ENCODE peak calls at places on chromosome 20, in five cellular contexts. One of them, this sample, is unnamed. For H3K36me3, the result is how much of the 10 kb centered on the place peaks cover.

GRCh38 chr20:418858-419365 is 10.8 kb downstream of the RBCK1 start:
- DNase-seq in tibial nerve: no peak
- DNase-seq in neuronal stem cell: no peak
- DNase-seq in HCT116: no peak
- DNase-seq in GM23248: no peak
- DNase-seq in this sample: no peak

GRCh38 chr20:3778976-3779375 is 2.3 kb downstream of the SPEF1 start:
- DNase-seq in neuronal stem cell: no peak
- DNase-seq in GM23248: peak
- DNase-seq in tibial nerve: no peak
- DNase-seq in HCT116: no peak
- DNase-seq in this sample: no peak

GRCh38 chr20:38806855-38807655 is 1.6 kb downstream of the PPP1R16B start:
- DNase-seq in HCT116: no peak
- DNase-seq in GM23248: no peak
- DNase-seq in neuronal stem cell: no peak
- DNase-seq in tibial nerve: no peak
- DNase-seq in this sample: no peak

GRCh38 chr20:40502431-40502992 is 186.5 kb downstream of the MAFB start:
- DNase-seq in GM23248: no peak
- DNase-seq in HCT116: no peak
- DNase-seq in neuronal stem cell: peak
- DNase-seq in tibial nerve: no peak
- DNase-seq in this sample: no peak

GRCh38 chr20:4439461-4439860 is 282.2 kb upstream of the PRND start:
- DNase-seq in neuronal stem cell: no peak
- DNase-seq in tibial nerve: no peak
- DNase-seq in HCT116: no peak
- DNase-seq in GM23248: no peak
- DNase-seq in this sample: no peak

GRCh38 chr20:44692932-44693476 is 22.2 kb upstream of the CCN5 start:
- DNase-seq in GM23248: peak
- DNase-seq in HCT116: peak
- DNase-seq in tibial nerve: peak
- DNase-seq in neuronal stem cell: no peak
- DNase-seq in this sample: no peak

GRCh38 chr20:18057994-18058349 is 256 bp upstream of the OVOL2 start:
- DNase-seq in HCT116: no peak
- DNase-seq in tibial nerve: no peak
- DNase-seq in neuronal stem cell: no peak
- DNase-seq in GM23248: no peak
- DNase-seq in this sample: no peak

GRCh38 chr20:45771182-45771759 is 20.4 kb downstream of the WFDC3 start:
- DNase-seq in HCT116: peak
- DNase-seq in tibial nerve: peak
- DNase-seq in neuronal stem cell: peak
- DNase-seq in GM23248: peak
- DNase-seq in this sample: peak

GRCh38 chr20:45229264-45230056 is 8.3 kb downstream of the SEMG2 start:
- DNase-seq in GM23248: peak
- DNase-seq in tibial nerve: no peak
- DNase-seq in neuronal stem cell: no peak
- DNase-seq in HCT116: peak
- DNase-seq in this sample: no peak

GRCh38 chr20:45392733-45393132 is 14.6 kb upstream of the TP53TG5 start:
- DNase-seq in GM23248: no peak
- DNase-seq in HCT116: no peak
- DNase-seq in tibial nerve: no peak
- DNase-seq in neuronal stem cell: no peak
- DNase-seq in this sample: no peak

GRCh38 chr20:25309395-25310267 is 61.7 kb downstream of the PYGB start:
- DNase-seq in neuronal stem cell: no peak
- DNase-seq in HCT116: peak
- DNase-seq in GM23248: peak
- DNase-seq in tibial nerve: peak
- DNase-seq in this sample: no peak

GRCh38 chr20:33732166-33732970 is 572 bp downstream of the ZNF341 start:
- DNase-seq in GM23248: peak
- DNase-seq in neuronal stem cell: no peak
- DNase-seq in HCT116: peak
- DNase-seq in tibial nerve: peak
- DNase-seq in this sample: no peak

GRCh38 chr20:38179846-38180245 is 14.8 kb upstream of the TGM2 start:
- DNase-seq in GM23248: no peak
- DNase-seq in tibial nerve: no peak
- DNase-seq in neuronal stem cell: no peak
- DNase-seq in HCT116: no peak
- DNase-seq in this sample: no peak

GRCh38 chr20:15395457-15395856 is 1058.0 kb upstream of the FLRT3 start:
- DNase-seq in neuronal stem cell: no peak
- DNase-seq in GM23248: no peak
- DNase-seq in HCT116: no peak
- DNase-seq in tibial nerve: no peak
- DNase-seq in this sample: no peak

GRCh38 chr20:40637176-40637575 is 51.9 kb downstream of the MAFB start:
- DNase-seq in neuronal stem cell: no peak
- DNase-seq in GM23248: no peak
- DNase-seq in tibial nerve: peak
- DNase-seq in HCT116: no peak
- DNase-seq in this sample: no peak

GRCh38 chr20:45181639-45182038 is 6.9 kb downstream of the PI3 start:
- DNase-seq in neuronal stem cell: no peak
- DNase-seq in HCT116: no peak
- DNase-seq in tibial nerve: no peak
- DNase-seq in GM23248: peak
- DNase-seq in this sample: no peak

GRCh38 chr20:63697868-63698545 is 1.6 kb downstream of the TNFRSF6B start:
- DNase-seq in neuronal stem cell: no peak
- DNase-seq in tibial nerve: no peak
- DNase-seq in GM23248: no peak
- DNase-seq in HCT116: no peak
- DNase-seq in this sample: no peak

GRCh38 chr20:45347297-45347935 is 808 bp downstream of the SDC4 start:
- DNase-seq in HCT116: no peak
- DNase-seq in GM23248: peak
- DNase-seq in neuronal stem cell: no peak
- DNase-seq in tibial nerve: no peak
- DNase-seq in this sample: no peak

GRCh38 chr20:9503530-9504251 is 10.7 kb upstream of the LAMP5 start:
- DNase-seq in tibial nerve: peak
- DNase-seq in neuronal stem cell: no peak
- DNase-seq in GM23248: peak
- DNase-seq in HCT116: no peak
- DNase-seq in this sample: no peak

GRCh38 chr20:47320990-47321805 is 35.3 kb downstream of the ZMYND8 start:
- DNase-seq in GM23248: no peak
- DNase-seq in neuronal stem cell: no peak
- DNase-seq in HCT116: no peak
- DNase-seq in tibial nerve: no peak
- DNase-seq in this sample: no peak

GRCh38 chr20:10332656-10333421 is 101.2 kb downstream of the MKKS start:
- DNase-seq in GM23248: no peak
- DNase-seq in HCT116: no peak
- DNase-seq in tibial nerve: no peak
- DNase-seq in neuronal stem cell: no peak
- DNase-seq in this sample: no peak

GRCh38 chr20:41361757-41362747 is 4.6 kb downstream of the EMILIN3 start:
- DNase-seq in neuronal stem cell: no peak
- DNase-seq in HCT116: no peak
- DNase-seq in tibial nerve: no peak
- DNase-seq in GM23248: no peak
- DNase-seq in this sample: no peak

GRCh38 chr20:46562373-46563169 is 12.1 kb upstream of the OCSTAMP start:
- DNase-seq in neuronal stem cell: peak
- DNase-seq in HCT116: peak
- DNase-seq in tibial nerve: peak
- DNase-seq in GM23248: peak
- DNase-seq in this sample: peak

GRCh38 chr20:10185741-10186558 is 32.7 kb upstream of the SNAP25 start:
- DNase-seq in neuronal stem cell: no peak
- DNase-seq in tibial nerve: no peak
- DNase-seq in HCT116: no peak
- DNase-seq in GM23248: no peak
- DNase-seq in this sample: no peak

DNA sequence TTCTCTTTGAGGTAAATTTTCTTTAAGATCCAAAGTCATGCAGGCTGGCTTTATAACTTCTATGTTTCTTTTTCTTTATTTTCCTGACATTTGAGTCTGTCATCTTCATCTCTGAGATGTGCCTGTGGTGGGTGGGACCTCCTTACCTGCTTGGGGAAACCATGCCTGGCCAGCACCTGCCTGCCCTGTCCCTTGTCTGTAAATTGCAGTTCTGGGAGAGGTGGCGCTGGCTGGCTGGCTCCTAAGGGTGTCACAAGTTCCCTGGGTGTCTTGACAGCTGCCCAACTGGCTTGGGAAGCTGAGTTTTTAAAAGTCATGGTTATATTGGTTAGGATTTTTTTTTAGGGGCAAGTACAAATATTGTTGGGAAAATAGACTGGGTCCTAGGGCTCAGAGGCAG is 36.3 kb downstream of the SCAND1 start:
- DNase-seq in GM23248: no peak
- DNase-seq in neuronal stem cell: no peak
- DNase-seq in HCT116: no peak
- DNase-seq in tibial nerve: no peak
- DNase-seq in this sample: no peak
- H3K4me3 ChIP-seq in GM23248: no peak
- H3K4me3 ChIP-seq in neuronal stem cell: no peak
- H3K4me3 ChIP-seq in HCT116: no peak
- H3K4me3 ChIP-seq in tibial nerve: no peak
- H3K4me3 ChIP-seq in this sample: no peak

DNA sequence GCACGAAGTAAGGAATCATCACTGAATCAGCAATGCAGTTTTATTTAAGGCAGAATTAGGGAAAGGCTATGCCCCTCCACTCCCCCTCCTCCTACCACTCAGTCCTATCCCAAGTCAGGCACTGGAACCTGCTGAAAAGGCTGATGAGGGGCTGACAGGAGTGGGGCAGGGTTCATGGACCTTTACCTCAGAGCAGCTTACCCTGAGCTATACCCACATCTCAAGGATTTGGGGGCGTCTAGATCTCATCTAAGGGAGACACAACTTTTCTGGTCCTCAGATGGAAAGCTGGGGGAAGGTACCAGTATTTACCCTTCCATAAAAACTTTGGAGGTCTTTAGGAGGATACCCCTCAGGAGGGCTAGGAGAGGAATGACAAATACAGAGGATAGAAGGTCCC is 27.2 kb downstream of the GSS start:
- DNase-seq in neuronal stem cell: no peak
- DNase-seq in HCT116: no peak
- DNase-seq in GM23248: no peak
- DNase-seq in tibial nerve: no peak
- DNase-seq in this sample: no peak
- H3K36me3 ChIP-seq in neuronal stem cell: under half
- H3K36me3 ChIP-seq in HCT116: under half
- H3K36me3 ChIP-seq in GM23248: under half
- H3K36me3 ChIP-seq in tibial nerve: under half
- H3K36me3 ChIP-seq in this sample: under half

DNA sequence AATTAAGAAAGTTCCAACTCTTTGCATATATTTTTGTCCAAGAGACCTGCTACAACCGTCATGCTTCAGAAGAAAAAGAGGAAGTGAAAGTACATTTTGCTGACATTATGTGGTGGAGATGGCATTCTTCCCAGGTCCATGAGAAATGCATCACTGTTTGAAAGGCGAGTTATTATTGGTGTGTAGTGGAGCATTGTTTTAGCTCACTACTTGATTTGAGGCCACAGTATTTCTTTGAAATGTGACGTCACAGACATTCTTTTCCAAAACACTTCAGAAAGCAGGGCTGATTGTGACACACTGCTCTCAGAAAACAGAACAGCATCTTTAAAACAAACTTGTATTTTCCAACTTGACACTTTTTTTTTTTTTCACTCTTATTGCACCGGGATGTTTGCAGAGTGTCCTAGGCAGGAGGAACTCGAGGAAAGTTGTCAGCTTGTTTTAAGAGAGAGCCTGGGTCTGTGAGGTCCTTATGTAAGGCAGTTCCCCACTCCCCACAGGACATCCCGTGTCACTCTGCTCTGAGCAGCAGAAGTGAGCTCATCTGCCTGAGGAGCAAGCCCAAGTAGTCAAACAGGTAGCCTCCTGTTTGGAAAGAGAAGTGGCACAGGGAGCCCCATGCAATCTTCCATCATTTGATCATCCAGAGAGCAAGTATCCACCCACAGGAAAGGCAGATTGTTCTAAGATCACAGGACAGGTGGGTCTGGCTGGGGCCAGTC is 1.1 kb downstream of the SPTLC3 start:
- DNase-seq in GM23248: peak
- DNase-seq in neuronal stem cell: no peak
- DNase-seq in HCT116: no peak
- DNase-seq in tibial nerve: peak
- DNase-seq in this sample: no peak
- H3K27ac ChIP-seq in GM23248: peak
- H3K27ac ChIP-seq in neuronal stem cell: no peak
- H3K27ac ChIP-seq in HCT116: no peak
- H3K27ac ChIP-seq in tibial nerve: peak
- H3K27ac ChIP-seq in this sample: no peak

GRCh38 chr20:51089272-51089671 is 66.4 kb upstream of the KCNG1 start:
- DNase-seq in tibial nerve: no peak
- DNase-seq in neuronal stem cell: no peak
- DNase-seq in GM23248: no peak
- DNase-seq in HCT116: no peak
- DNase-seq in this sample: no peak

GRCh38 chr20:51092238-51092822 is 69.4 kb upstream of the KCNG1 start:
- DNase-seq in tibial nerve: no peak
- DNase-seq in neuronal stem cell: no peak
- DNase-seq in HCT116: no peak
- DNase-seq in GM23248: no peak
- DNase-seq in this sample: no peak

GRCh38 chr20:51089840-51090239 is 66.9 kb upstream of the KCNG1 start:
- DNase-seq in tibial nerve: no peak
- DNase-seq in GM23248: no peak
- DNase-seq in HCT116: no peak
- DNase-seq in neuronal stem cell: no peak
- DNase-seq in this sample: no peak

GRCh38 chr20:51093240-51093763 is 70.4 kb upstream of the KCNG1 start:
- DNase-seq in HCT116: no peak
- DNase-seq in neuronal stem cell: no peak
- DNase-seq in GM23248: no peak
- DNase-seq in tibial nerve: no peak
- DNase-seq in this sample: no peak

DNA sequence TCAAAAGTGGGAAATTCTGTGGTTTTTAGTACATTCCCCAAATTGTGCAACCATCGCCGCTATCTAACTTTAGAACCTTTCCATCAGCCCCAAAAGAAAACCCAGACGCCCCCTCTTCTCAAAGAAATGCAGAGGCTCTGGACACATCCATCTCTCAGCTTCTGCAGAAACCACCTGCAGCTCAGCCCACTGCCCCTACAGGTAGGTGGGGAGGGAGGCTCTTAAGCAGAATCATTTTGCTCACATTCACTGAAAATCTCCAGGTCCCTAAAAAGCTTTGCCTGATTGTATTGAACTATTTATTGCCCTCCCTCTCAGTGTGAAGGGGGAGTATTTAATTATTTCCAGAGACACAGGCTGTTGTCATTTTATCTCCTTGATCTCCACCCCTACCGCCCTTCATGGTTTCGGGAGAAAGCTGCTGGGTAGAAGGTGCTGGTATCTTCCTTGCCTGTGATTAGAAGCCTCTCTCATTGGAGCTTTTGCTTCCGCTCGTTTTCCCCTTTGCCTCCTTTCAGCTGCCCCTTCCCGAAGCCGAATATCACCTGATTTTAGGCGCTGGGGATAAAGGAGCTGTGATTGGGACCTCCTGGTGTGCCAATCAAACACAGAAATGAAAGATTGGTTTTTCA is 68.8 kb upstream of the KCNG1 start:
- DNase-seq in HCT116: no peak
- DNase-seq in tibial nerve: no peak
- DNase-seq in neuronal stem cell: no peak
- DNase-seq in GM23248: no peak
- DNase-seq in this sample: no peak
- H3K4me3 ChIP-seq in HCT116: no peak
- H3K4me3 ChIP-seq in tibial nerve: no peak
- H3K4me3 ChIP-seq in neuronal stem cell: no peak
- H3K4me3 ChIP-seq in GM23248: no peak
- H3K4me3 ChIP-seq in this sample: no peak